ENCODE peak calls at places on chromosomes 11 and 22, in nine cellular contexts. F is OCI-LY7; Q is colonic mucosa; G is tibial artery; U is naive thymus-derived CD4-positive, alpha-beta T cell; Y is psoas muscle; B is mesenchymal stem cell; V is upper lobe of right lung; L is mesendoderm. C is an unnamed sample. For H3K4me1, the result is how much of the 10 kb centered on the place peaks cover.

GRCh38 chr11:84316866-84317560 is 1030.8 kb upstream of the CCDC90B start:
- DNase-seq in Q (no peak), B (peak), F (no peak), U (no peak), L (peak), G (no peak), Y (no peak), V (no peak), C (peak)

GRCh38 chr11:43920598-43921419 is 21.6 kb upstream of the C11orf96 start:
- DNase-seq in Q (no peak), U (no peak), G (peak), L (peak), F (no peak), V (no peak), Y (peak), B (peak), C (no peak)

GRCh38 chr11:36532908-36533601 is 23.0 kb upstream of the TRAF6 start:
- DNase-seq in F (no peak), U (no peak), Y (no peak), G (no peak), L (peak), Q (no peak), B (no peak), V (no peak), C (no peak)

GRCh38 chr11:46305295-46305694 is 27.8 kb downstream of the CREB3L1 start:
- DNase-seq in G (no peak), U (peak), F (peak), Y (no peak), V (no peak), Q (no peak), L (no peak), B (peak), C (no peak)

GRCh38 chr22:26168199-26168915 is 905 bp upstream of the SEZ6L start:
- DNase-seq in U (no peak), Y (no peak), Q (no peak), F (no peak), B (no peak), L (peak), G (no peak), V (no peak), C (peak)

GRCh38 chr11:2534957-2535672 is 90.3 kb downstream of the KCNQ1 start:
- DNase-seq in Y (peak), Q (no peak), V (peak), U (no peak), B (no peak), F (no peak), L (no peak), G (no peak), C (peak)

GRCh38 chr11:115659061-115659963 is 155.1 kb upstream of the CADM1 start:
- DNase-seq in G (no peak), V (peak), L (peak), Q (no peak), F (no peak), B (peak), U (no peak), Y (no peak), C (peak)

GRCh38 chr11:78061088-78061920 is 2.4 kb upstream of the THRSP start:
- DNase-seq in L (no peak), U (no peak), Q (no peak), Y (peak), G (no peak), V (no peak), F (no peak), B (no peak), C (no peak)

GRCh38 chr11:61533401-61533800 is 24.9 kb downstream of the LRRC10B start:
- DNase-seq in V (no peak), G (no peak), U (no peak), B (no peak), Q (peak), F (no peak), Y (no peak), L (no peak), C (no peak)

GRCh38 chr22:44639891-44640617 is 62.0 kb upstream of the PRR5 start:
- DNase-seq in Y (no peak), B (no peak), U (no peak), F (no peak), Q (no peak), L (no peak), G (peak), V (peak), C (no peak)

GRCh38 chr11:11296434-11296833 is 56.6 kb downstream of the CSNK2A3 start:
- DNase-seq in Q (no peak), L (peak), B (no peak), G (no peak), U (no peak), Y (no peak), F (no peak), V (no peak), C (no peak)

GRCh38 chr11:86515297-86516094 is 140.8 kb downstream of the CCDC81 start:
- DNase-seq in V (no peak), F (no peak), U (no peak), B (peak), Y (no peak), Q (no peak), L (peak), G (no peak), C (peak)

GRCh38 chr11:117424781-117425180 is 97.1 kb downstream of the CEP164 start:
- DNase-seq in B (peak), L (no peak), V (no peak), Q (no peak), F (no peak), U (no peak), Y (no peak), G (no peak), C (peak)

GRCh38 chr11:58905716-58906547 is 33.4 kb upstream of the GLYATL1 start:
- DNase-seq in B (peak), V (no peak), Q (peak), G (peak), Y (peak), F (no peak), U (no peak), L (peak), C (peak)

GRCh38 chr11:13354335-13354734 is 76.7 kb downstream of the BMAL1 start:
- DNase-seq in U (no peak), Q (no peak), F (peak), L (peak), Y (no peak), V (no peak), G (no peak), B (no peak), C (peak)

GRCh38 chr22:42303304-42304020 is 33.0 kb upstream of the TCF20 start:
- DNase-seq in L (peak), U (no peak), F (no peak), Q (peak), G (no peak), B (no peak), V (no peak), Y (no peak), C (no peak)

GRCh38 chr11:10993186-10993585 is 135.3 kb upstream of the ZBED5 start:
- DNase-seq in Q (no peak), Y (no peak), G (no peak), F (no peak), V (no peak), L (no peak), U (no peak), B (no peak), C (no peak)

GRCh38 chr22:44685384-44686056 is 16.5 kb upstream of the PRR5 start:
- DNase-seq in Q (peak), L (peak), F (peak), G (no peak), Y (no peak), V (peak), U (peak), B (peak), C (peak)

GRCh38 chr11:115164774-115165173 is 339.4 kb downstream of the CADM1 start:
- DNase-seq in V (no peak), Y (no peak), B (peak), Q (no peak), U (no peak), G (no peak), L (peak), F (no peak), C (peak)

GRCh38 chr22:20425821-20426615 is 11.6 kb downstream of the SCARF2 start:
- DNase-seq in Q (no peak), F (no peak), U (no peak), B (no peak), G (no peak), L (no peak), Y (no peak), V (no peak), C (no peak)
- H3K4me1 ChIP-seq in Q (under half), F (under half), U (under half), B (under half), G (under half), L (under half), Y (under half), V (under half), C (under half)

GRCh38 chr11:118441770-118442169 is 5.5 kb downstream of the KMT2A start:
- DNase-seq in Q (no peak), Y (no peak), F (no peak), B (no peak), V (no peak), G (no peak), L (no peak), U (no peak), C (no peak)
- H3K4me1 ChIP-seq in Q (under half), Y (half or more), F (under half), B (under half), V (half or more), G (under half), L (under half), U (half or more), C (under half)

GRCh38 chr11:114102993-114103896 is 43.7 kb downstream of the ZBTB16 start:
- DNase-seq in U (peak), B (no peak), V (no peak), G (no peak), F (no peak), Y (no peak), Q (no peak), L (no peak), C (no peak)

GRCh38 chr11:114095899-114096298 is 36.4 kb downstream of the ZBTB16 start:
- DNase-seq in G (no peak), U (no peak), B (no peak), Q (no peak), L (no peak), V (no peak), Y (no peak), F (no peak), C (no peak)

GRCh38 chr11:114094516-114094915 is 35.0 kb downstream of the ZBTB16 start:
- DNase-seq in U (no peak), V (no peak), G (no peak), B (no peak), Q (no peak), F (no peak), L (no peak), Y (no peak), C (no peak)

GRCh38 chr11:114099392-114100178 is 40.1 kb downstream of the ZBTB16 start:
- DNase-seq in L (no peak), B (peak), F (no peak), Q (no peak), Y (peak), U (no peak), G (no peak), V (no peak), C (no peak)

DNA sequence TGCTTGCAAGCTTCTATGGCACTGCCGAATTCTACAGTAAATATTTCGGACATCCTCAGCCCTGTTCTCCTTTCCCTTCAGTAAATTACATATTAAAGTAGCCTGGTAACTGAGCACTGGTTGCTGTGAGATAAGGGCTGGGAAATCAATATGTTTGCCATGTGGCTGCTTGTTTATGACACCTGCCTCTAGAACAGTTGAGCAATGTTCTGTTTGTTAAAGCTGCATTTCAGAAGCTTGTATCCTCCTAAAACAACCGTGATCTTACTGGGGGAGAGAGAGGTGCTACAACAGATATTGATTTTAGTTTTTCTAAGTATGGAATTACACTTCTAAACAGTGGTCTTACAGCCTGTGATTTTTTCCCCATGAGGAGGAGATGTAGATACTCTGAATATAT is 39.4 kb downstream of the ZBTB16 start:
- DNase-seq in V (no peak), L (no peak), G (no peak), B (no peak), Y (no peak), U (no peak), Q (no peak), F (no peak), C (no peak)
- H3K4me1 ChIP-seq in V (half or more), L (under half), G (under half), B (under half), Y (half or more), U (under half), Q (under half), F (under half), C (under half)

GRCh38 chr11:3929689-3930088 is 74.2 kb downstream of the STIM1 start:
- DNase-seq in V (no peak), G (no peak), Q (no peak), U (no peak), B (peak), Y (no peak), F (no peak), L (no peak), C (no peak)
- H3K4me1 ChIP-seq in V (under half), G (under half), Q (under half), U (under half), B (under half), Y (half or more), F (under half), L (under half), C (under half)

GRCh38 chr11:108224366-108224765 is 1.5 kb downstream of the ATM start:
- DNase-seq in L (no peak), Q (no peak), Y (no peak), V (no peak), U (no peak), F (peak), G (no peak), B (no peak), C (no peak)
- H3K4me1 ChIP-seq in L (under half), Q (under half), Y (under half), V (under half), U (under half), F (under half), G (under half), B (under half), C (under half)

GRCh38 chr11:57779275-57779674 is 17.7 kb downstream of the CTNND1 start:
- DNase-seq in Y (no peak), B (peak), V (no peak), F (no peak), G (no peak), U (no peak), Q (no peak), L (peak), C (peak)
- H3K4me1 ChIP-seq in Y (half or more), B (under half), V (half or more), F (under half), G (under half), U (under half), Q (under half), L (under half), C (under half)

C was measured in endodermal cell.